ENCODE peak calls at places on chromosomes 1 and 21, in five cellular contexts. M, S, G, F and P are unnamed samples.
A peak's percentile ranks its signal among the peaks of the same experiment; 100 is the strongest.

GRCh38 chr21:31132574-31133242 is 94.4 kb upstream of the KRTAP19-8 start:
- DNase-seq in M (peak; percentile 71), S (no peak), G (no peak), F (no peak), P (peak; percentile 19)

GRCh38 chr1:46769028-46769740 is 29.7 kb upstream of the CYP4B1 start:
- DNase-seq in M (no peak), S (no peak), G (no peak), F (no peak), P (no peak)

GRCh38 chr1:12063141-12064072 is at the start of gene TNFRSF8:
- DNase-seq in M (no peak), S (no peak), G (no peak), F (no peak), P (no peak)

GRCh38 chr1:11822091-11822490 is 16.1 kb downstream of the CLCN6 start:
- DNase-seq in M (no peak), S (no peak), G (no peak), F (no peak), P (no peak)

GRCh38 chr1:216330262-216330661 is 93.0 kb downstream of the USH2A start:
- DNase-seq in M (no peak), S (no peak), G (no peak), F (no peak), P (no peak)

GRCh38 chr1:84941843-84942242 is 48.8 kb upstream of the LPAR3 start:
- DNase-seq in M (no peak), S (no peak), G (no peak), F (no peak), P (no peak)

GRCh38 chr1:154517661-154518060 is 15.4 kb upstream of the SHE start:
- DNase-seq in M (no peak), S (no peak), G (no peak), F (no peak), P (no peak)

GRCh38 chr1:213389061-213389581 is 338.1 kb downstream of the RPS6KC1 start:
- DNase-seq in M (no peak), S (no peak), G (no peak), F (no peak), P (no peak)

GRCh38 chr1:150629115-150629928 is at the start of gene ENSA:
- DNase-seq in M (peak; percentile 92), S (peak; percentile 100), G (peak; percentile 99), F (peak; percentile 96), P (peak; percentile 100)

GRCh38 chr1:219312967-219313366 is 139.3 kb downstream of the LYPLAL1 start:
- DNase-seq in M (no peak), S (no peak), G (peak; percentile 72), F (no peak), P (peak; percentile 26)

GRCh38 chr21:38914531-38915385 is 109.0 kb downstream of the ETS2 start:
- DNase-seq in M (no peak), S (no peak), G (no peak), F (no peak), P (no peak)

GRCh38 chr1:67390041-67390887 is 39.9 kb downstream of the SERBP1 start:
- DNase-seq in M (no peak), S (peak; percentile 86), G (no peak), F (no peak), P (peak; percentile 18)

GRCh38 chr1:97630968-97631367 is 289.9 kb downstream of the DPYD start:
- DNase-seq in M (no peak), S (no peak), G (no peak), F (no peak), P (peak; percentile 13)

GRCh38 chr1:93488222-93488621 is 40.3 kb downstream of the FNBP1L start:
- DNase-seq in M (no peak), S (no peak), G (no peak), F (no peak), P (no peak)

GRCh38 chr1:186595969-186596368 is 84.3 kb downstream of the PTGS2 start:
- DNase-seq in M (no peak), S (no peak), G (no peak), F (no peak), P (no peak)

GRCh38 chr1:205538211-205538840 is 33.9 kb downstream of the CDK18 start:
- DNase-seq in M (no peak), S (no peak), G (no peak), F (no peak), P (no peak)

GRCh38 chr21:35257413-35257812 is 208.3 kb upstream of the RUNX1 start:
- DNase-seq in M (no peak), S (peak; percentile 71), G (peak; percentile 72), F (no peak), P (peak; percentile 94)

GRCh38 chr1:163085041-163085903 is 16.1 kb downstream of the RGS4 start:
- DNase-seq in M (no peak), S (no peak), G (no peak), F (no peak), P (peak; percentile 50)

GRCh38 chr1:183652547-183653467 is at the start of gene APOBEC4:
- DNase-seq in M (no peak), S (no peak), G (no peak), F (no peak), P (no peak)

GRCh38 chr1:20739225-20739624 is 6.7 kb upstream of the SH2D5 start:
- DNase-seq in M (no peak), S (no peak), G (peak; percentile 51), F (no peak), P (peak; percentile 56)

GRCh38 chr1:227077783-227078182 is 137.7 kb downstream of the COQ8A start:
- DNase-seq in M (no peak), S (no peak), G (no peak), F (no peak), P (no peak)